ENCODE peak calls at places on chromosomes 5 and 9, in seven cellular contexts. M, L, D, R, T, F and Y are unnamed samples.

GRCh38 chr9:132630811-132631210 is 39.0 kb downstream of the DDX31 start:
- DNase-seq in T (no peak), M (no peak), L (no peak), D (no peak), R (no peak), F (no peak), Y (no peak)

GRCh38 chr5:64201986-64202385 is 36.3 kb downstream of the RNF180 start:
- DNase-seq in R (no peak), D (no peak), F (no peak), L (no peak), M (no peak), T (no peak), Y (no peak)

GRCh38 chr9:104386425-104387069 is 117.5 kb upstream of the OR13F1 start:
- DNase-seq in L (no peak), M (no peak), F (no peak), D (no peak), R (no peak), T (peak; percentile 41), Y (peak; percentile 50)

GRCh38 chr5:133396187-133396621 is 216.1 kb downstream of the FSTL4 start:
- DNase-seq in M (no peak), D (no peak), F (no peak), T (no peak), R (no peak), L (no peak), Y (peak; percentile 3)

GRCh38 chr5:156913719-156914370 is 49.2 kb downstream of the TIMD4 start:
- DNase-seq in F (no peak), L (no peak), M (no peak), D (no peak), R (no peak), T (no peak), Y (peak; percentile 49)

GRCh38 chr9:125807065-125807464 is 59.9 kb downstream of the PBX3 start:
- DNase-seq in M (no peak), R (no peak), T (no peak), L (no peak), F (no peak), D (no peak), Y (no peak)

GRCh38 chr9:90988318-90988717 is 186.7 kb downstream of the SYK start:
- DNase-seq in T (no peak), L (no peak), D (no peak), M (no peak), F (no peak), R (no peak), Y (no peak)

GRCh38 chr5:9545959-9546851 is at the start of gene SEMA5A:
- DNase-seq in M (peak; percentile 7), D (peak; percentile 52), F (peak; percentile 49), L (peak; percentile 36), T (no peak), R (no peak), Y (no peak)